ENCODE peak calls at places on chromosomes 16 and 17, in six cellular contexts. E is CD4-positive, alpha-beta T cell; S is PC-3; A is fibroblast of lung; X is uterus; Z is substantia nigra. U is an unnamed sample.

GRCh38 chr16:79122343-79122742 is 478.2 kb downstream of the MAF start:
- DNase-seq in E (no peak), S (no peak), A (no peak), X (no peak), Z (no peak), U (no peak)

GRCh38 chr17:45246861-45247428 is 14.9 kb downstream of the SPATA32 start:
- DNase-seq in E (peak), S (peak), A (peak), X (no peak), Z (no peak), U (no peak)

GRCh38 chr17:70521821-70522256 is 352.5 kb downstream of the KCNJ2 start:
- DNase-seq in E (no peak), S (peak), A (peak), X (no peak), Z (no peak), U (no peak)

GRCh38 chr17:64128787-64129514 is 993 bp downstream of the ERN1 start:
- DNase-seq in E (no peak), S (peak), A (peak), X (no peak), Z (no peak), U (peak)

GRCh38 chr17:7464081-7464480 is 15.3 kb downstream of the ZBTB4 start:
- DNase-seq in E (no peak), S (no peak), A (no peak), X (no peak), Z (no peak), U (no peak)

GRCh38 chr16:83818276-83818675 is 10.5 kb downstream of the HSBP1 start:
- DNase-seq in E (no peak), S (no peak), A (no peak), X (no peak), Z (no peak), U (no peak)

GRCh38 chr17:10172241-10172741 is 26.1 kb downstream of the GAS7 start:
- DNase-seq in E (no peak), S (no peak), A (peak), X (no peak), Z (no peak), U (no peak)

GRCh38 chr16:48536600-48537200 is 73.3 kb downstream of the N4BP1 start:
- DNase-seq in E (no peak), S (no peak), A (peak), X (no peak), Z (no peak), U (no peak)

GRCh38 chr17:56926704-56927103 is 12.9 kb upstream of the TRIM25 start:
- DNase-seq in E (no peak), S (peak), A (no peak), X (no peak), Z (no peak), U (no peak)

GRCh38 chr17:60720763-60721531 is 43.3 kb downstream of the BCAS3 start:
- DNase-seq in E (peak), S (peak), A (peak), X (no peak), Z (no peak), U (no peak)

GRCh38 chr17:32483451-32484019 is 3.3 kb upstream of the CDK5R1 start:
- DNase-seq in E (peak), S (peak), A (peak), X (peak), Z (peak), U (peak)

GRCh38 chr17:45873728-45874127 is 20.6 kb upstream of the MAPT start:
- DNase-seq in E (peak), S (peak), A (no peak), X (no peak), Z (no peak), U (no peak)

GRCh38 chr16:4962716-4963115 is 4.6 kb downstream of the SEC14L5 start:
- DNase-seq in E (no peak), S (no peak), A (no peak), X (no peak), Z (no peak), U (no peak)

GRCh38 chr17:53141731-53142130 is 681.0 kb upstream of the KIF2B start:
- DNase-seq in E (no peak), S (no peak), A (no peak), X (no peak), Z (no peak), U (no peak)

GRCh38 chr16:67259705-67260104 is 10.9 kb downstream of the SLC9A5 start:
- DNase-seq in E (no peak), S (no peak), A (no peak), X (no peak), Z (no peak), U (no peak)

GRCh38 chr16:23597003-23597756 is 1.1 kb upstream of the NDUFAB1 start:
- DNase-seq in E (no peak), S (peak), A (no peak), X (no peak), Z (no peak), U (no peak)

GRCh38 chr17:1460233-1460632 is 4.2 kb upstream of the CRK start:
- DNase-seq in E (no peak), S (peak), A (no peak), X (peak), Z (no peak), U (no peak)

GRCh38 chr17:57975044-57975443 is 13.0 kb downstream of the VEZF1 start:
- DNase-seq in E (no peak), S (no peak), A (peak), X (no peak), Z (no peak), U (no peak)

GRCh38 chr17:81245024-81245664 is 6.0 kb downstream of the NDUFAF8 start:
- DNase-seq in E (no peak), S (peak), A (no peak), X (no peak), Z (no peak), U (no peak)

GRCh38 chr16:88815901-88816589 is 4.3 kb upstream of the APRT start:
- DNase-seq in E (peak), S (peak), A (no peak), X (no peak), Z (no peak), U (peak)

GRCh38 chr16:7315813-7316212 is 16.8 kb upstream of the RBFOX1 start:
- DNase-seq in E (no peak), S (no peak), A (no peak), X (no peak), Z (no peak), U (no peak)

GRCh38 chr17:58415371-58416055 is 1.8 kb downstream of the RNF43 start:
- DNase-seq in E (no peak), S (peak), A (no peak), X (no peak), Z (no peak), U (no peak)

GRCh38 chr17:81867123-81867951 is 3.8 kb downstream of the ARHGDIA start:
- DNase-seq in E (no peak), S (peak), A (peak), X (no peak), Z (no peak), U (no peak)

GRCh38 chr17:78774456-78774855 is 7.6 kb downstream of the CYTH1 start:
- DNase-seq in E (no peak), S (no peak), A (no peak), X (no peak), Z (no peak), U (peak)

GRCh38 chr16:76277099-76278030 is at the start of gene CNTNAP4:
- DNase-seq in E (no peak), S (no peak), A (peak), X (no peak), Z (peak), U (no peak)

GRCh38 chr16:85616608-85617311 is 3.6 kb downstream of the GSE1 start:
- DNase-seq in E (no peak), S (no peak), A (no peak), X (peak), Z (no peak), U (no peak)

GRCh38 chr17:27460196-27460725 is 4.0 kb downstream of the KSR1 start:
- DNase-seq in E (no peak), S (no peak), A (no peak), X (no peak), Z (no peak), U (no peak)

DNA sequence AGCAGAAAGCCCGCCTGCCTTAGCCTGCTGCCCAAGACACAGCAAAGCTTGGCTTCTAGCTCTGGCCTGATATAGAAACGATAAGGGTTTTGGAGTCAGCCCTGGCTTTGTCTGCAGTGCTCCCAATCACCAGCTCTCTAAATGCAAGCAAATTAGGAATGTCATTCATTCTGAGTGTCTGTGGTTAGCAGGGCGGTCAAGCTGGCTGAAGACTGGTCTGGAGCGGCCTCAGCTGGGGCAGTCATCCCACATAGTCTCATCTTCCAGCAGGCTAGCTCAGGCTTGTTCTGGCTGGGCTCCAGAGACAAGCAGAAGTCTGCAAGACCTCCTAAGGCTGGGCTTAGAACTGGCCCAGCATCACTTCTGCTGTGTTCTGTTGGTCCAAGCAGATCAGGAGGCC is 24.5 kb downstream of the TMC7 start:
- DNase-seq in E (no peak), S (peak), A (peak), X (no peak), Z (no peak), U (no peak)
- H3K27ac ChIP-seq in E (no peak), S (peak), A (no peak), X (no peak), Z (peak), U (no peak)

DNA sequence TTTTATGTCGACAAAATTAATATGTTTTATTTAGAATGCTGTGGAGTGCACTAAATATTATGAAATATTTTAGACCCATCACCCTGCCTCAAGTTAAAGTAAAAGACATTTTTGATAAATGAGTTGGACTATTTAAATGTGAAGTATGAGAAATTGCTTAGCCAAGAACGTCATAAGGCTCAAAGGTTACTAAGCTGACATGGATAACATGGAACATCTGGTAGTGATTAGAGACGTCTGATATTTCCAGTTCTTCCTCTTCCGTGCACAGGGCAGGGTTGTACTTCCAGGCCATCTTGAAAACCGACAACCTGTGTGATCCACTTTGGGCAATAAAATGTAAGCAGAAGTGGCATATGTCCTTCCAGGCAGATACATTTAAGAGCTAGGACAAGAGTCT is 7.2 kb upstream of the CCL8 start:
- DNase-seq in E (no peak), S (no peak), A (peak), X (no peak), Z (no peak), U (no peak)
- H3K27ac ChIP-seq in E (no peak), S (no peak), A (peak), X (peak), Z (no peak), U (no peak)

DNA sequence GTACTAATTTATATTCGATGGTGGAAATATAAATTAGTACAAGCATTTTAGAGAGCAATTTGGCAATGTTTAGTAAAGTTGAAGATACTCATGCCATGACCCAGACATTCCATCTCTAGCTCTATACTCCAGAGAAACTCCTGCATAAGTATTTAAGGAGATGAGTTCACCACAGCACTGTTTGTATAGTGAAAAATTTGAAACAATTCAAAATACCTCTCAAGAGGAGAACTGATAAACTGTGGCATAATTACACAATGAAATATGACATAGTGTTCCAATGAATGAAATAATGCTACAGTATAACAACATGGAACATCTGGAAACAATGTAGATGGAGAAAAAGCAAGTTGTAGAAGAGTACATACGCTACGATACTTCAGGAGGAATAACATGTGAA is 48.6 kb upstream of the IRX3 start:
- DNase-seq in E (no peak), S (no peak), A (no peak), X (no peak), Z (no peak), U (no peak)
- H3K27ac ChIP-seq in E (no peak), S (no peak), A (no peak), X (no peak), Z (no peak), U (no peak)

GRCh38 chr16:19860146-19861030 is 24.3 kb downstream of the GPRC5B start:
- DNase-seq in E (no peak), S (peak), A (peak), X (no peak), Z (no peak), U (no peak)

GRCh38 chr16:19859603-19860002 is 25.0 kb downstream of the GPRC5B start:
- DNase-seq in E (no peak), S (no peak), A (no peak), X (no peak), Z (no peak), U (no peak)

GRCh38 chr16:19858654-19859018 is 26.0 kb downstream of the GPRC5B start:
- DNase-seq in E (no peak), S (no peak), A (no peak), X (no peak), Z (no peak), U (no peak)

GRCh38 chr16:19858006-19858653 is 26.5 kb downstream of the GPRC5B start:
- DNase-seq in E (no peak), S (no peak), A (no peak), X (no peak), Z (no peak), U (no peak)

DNA sequence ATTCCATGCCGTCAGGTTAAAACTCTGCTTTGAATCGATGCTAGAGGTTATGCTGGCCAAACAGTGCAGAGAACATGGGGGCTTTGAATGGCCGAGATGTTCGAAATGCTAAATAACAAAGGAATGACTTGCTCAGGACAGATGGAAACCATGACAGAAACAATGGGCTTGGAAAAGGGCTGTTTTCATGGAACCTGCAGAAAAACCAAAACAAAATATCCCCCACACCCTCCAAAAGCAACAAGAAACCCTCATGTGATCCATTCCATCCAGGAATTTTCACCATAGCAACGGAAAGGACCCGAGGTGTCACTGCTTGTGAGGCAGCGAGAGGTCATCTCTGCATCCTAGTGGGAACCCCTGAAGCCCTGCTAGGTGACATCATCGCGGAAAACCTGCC is 25.5 kb downstream of the GPRC5B start:
- DNase-seq in E (no peak), S (no peak), A (no peak), X (no peak), Z (no peak), U (no peak)
- H3K27ac ChIP-seq in E (no peak), S (no peak), A (no peak), X (no peak), Z (peak), U (no peak)

DNA sequence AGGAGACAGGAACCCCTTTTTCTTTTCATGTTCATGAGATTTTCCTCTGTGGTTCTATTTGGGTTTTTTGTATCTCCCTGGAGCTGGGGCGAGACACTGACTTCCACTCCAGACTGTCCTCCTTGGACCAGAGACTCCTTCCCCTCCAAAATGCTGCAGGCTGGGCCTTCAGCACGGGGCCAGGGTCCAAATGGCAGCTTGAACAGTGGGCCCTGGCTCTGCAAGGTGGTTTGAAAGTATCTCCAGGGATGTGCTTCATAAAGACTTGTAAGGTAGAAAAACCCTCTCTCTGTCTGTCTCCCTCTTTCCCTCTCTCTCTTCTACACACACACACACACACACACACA is 236.1 kb downstream of the ZNF423 start:
- DNase-seq in E (no peak), S (no peak), A (no peak), X (no peak), Z (no peak), U (no peak)
- H3K27ac ChIP-seq in E (no peak), S (no peak), A (no peak), X (peak), Z (no peak), U (no peak)

DNA sequence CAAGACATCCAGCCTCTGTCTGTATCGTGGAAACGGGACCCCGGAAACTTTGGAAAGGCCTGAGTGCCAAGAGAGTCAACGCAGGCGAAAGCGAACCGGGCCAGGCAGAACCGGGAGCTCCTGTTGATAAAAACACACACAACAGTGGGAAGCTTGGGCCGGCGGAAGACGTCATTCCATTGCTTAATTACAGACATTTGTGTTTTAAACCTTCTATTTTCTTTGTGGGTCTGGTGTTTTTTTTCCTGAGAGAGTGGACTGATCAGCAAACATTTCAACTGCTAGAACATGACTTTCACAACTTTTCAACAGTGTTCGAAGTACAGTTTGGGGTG is 879 bp upstream of the RNF157 start:
- DNase-seq in E (no peak), S (no peak), A (peak), X (peak), Z (no peak), U (no peak)
- H3K27ac ChIP-seq in E (peak), S (no peak), A (no peak), X (no peak), Z (peak), U (peak)

GRCh38 chr17:40345161-40346034 is 19.1 kb downstream of the GJD3 start:
- DNase-seq in E (no peak), S (peak), A (peak), X (peak), Z (no peak), U (peak)
- H3K27ac ChIP-seq in E (peak), S (peak), A (peak), X (peak), Z (peak), U (peak)

GRCh38 chr17:73435412-73435811 is 123.6 kb upstream of the CDC42EP4 start:
- DNase-seq in E (no peak), S (no peak), A (no peak), X (no peak), Z (no peak), U (no peak)

GRCh38 chr17:73434154-73434553 is 122.4 kb upstream of the CDC42EP4 start:
- DNase-seq in E (no peak), S (no peak), A (no peak), X (no peak), Z (no peak), U (no peak)

GRCh38 chr17:73439597-73439996 is 127.8 kb upstream of the CDC42EP4 start:
- DNase-seq in E (no peak), S (no peak), A (no peak), X (no peak), Z (no peak), U (no peak)

GRCh38 chr17:73437826-73438225 is 126.0 kb upstream of the CDC42EP4 start:
- DNase-seq in E (no peak), S (no peak), A (no peak), X (no peak), Z (no peak), U (no peak)

GRCh38 chr17:73436966-73437365 is 125.2 kb upstream of the CDC42EP4 start:
- DNase-seq in E (no peak), S (no peak), A (no peak), X (no peak), Z (no peak), U (no peak)
- H3K27ac ChIP-seq in E (no peak), S (no peak), A (no peak), X (no peak), Z (no peak), U (no peak)

GRCh38 chr16:741986-742629 is 1.3 kb upstream of the CIAO3 start:
- DNase-seq in E (no peak), S (no peak), A (no peak), X (no peak), Z (no peak), U (no peak)

GRCh38 chr16:740459-740763 is 386 bp downstream of the CIAO3 start:
- DNase-seq in E (no peak), S (no peak), A (no peak), X (no peak), Z (no peak), U (no peak)

GRCh38 chr16:740764-741505 is at the start of gene CIAO3:
- DNase-seq in E (peak), S (peak), A (peak), X (peak), Z (peak), U (peak)

GRCh38 chr16:736936-737481 is 3.8 kb downstream of the CIAO3 start:
- DNase-seq in E (no peak), S (no peak), A (no peak), X (no peak), Z (no peak), U (no peak)

GRCh38 chr16:739560-740458 is 988 bp downstream of the CIAO3 start:
- DNase-seq in E (no peak), S (no peak), A (no peak), X (no peak), Z (no peak), U (no peak)
- H3K27ac ChIP-seq in E (no peak), S (no peak), A (peak), X (peak), Z (peak), U (peak)

U was measured in CD8-positive, alpha-beta memory T cell.